ENCODE peak calls at places on chromosomes 6 and 20, in six cellular contexts. One of them, this sample, is unnamed.

GRCh38 chr6:232896-233640 is 59.2 kb upstream of the DUSP22 start:
- DNase-seq in AG09309: no peak
- DNase-seq in CD4-positive, alpha-beta memory T cell: no peak
- DNase-seq in neural crest cell: no peak
- DNase-seq in RWPE2: no peak
- DNase-seq in LHCN-M2: no peak
- DNase-seq in this sample: no peak

GRCh38 chr20:58693226-58694006 is 816 bp downstream of the NPEPL1 start:
- DNase-seq in AG09309: no peak
- DNase-seq in CD4-positive, alpha-beta memory T cell: no peak
- DNase-seq in neural crest cell: no peak
- DNase-seq in RWPE2: peak; percentile 87
- DNase-seq in LHCN-M2: no peak
- DNase-seq in this sample: no peak

GRCh38 chr20:22385602-22386299 is 198.6 kb downstream of the FOXA2 start:
- DNase-seq in AG09309: no peak
- DNase-seq in CD4-positive, alpha-beta memory T cell: no peak
- DNase-seq in neural crest cell: no peak
- DNase-seq in RWPE2: no peak
- DNase-seq in LHCN-M2: no peak
- DNase-seq in this sample: no peak

GRCh38 chr6:44580901-44581300 is 193.4 kb downstream of the CDC5L start:
- DNase-seq in AG09309: peak; percentile 5
- DNase-seq in CD4-positive, alpha-beta memory T cell: no peak
- DNase-seq in neural crest cell: no peak
- DNase-seq in RWPE2: no peak
- DNase-seq in LHCN-M2: peak; percentile 73
- DNase-seq in this sample: peak; percentile 22

GRCh38 chr20:47865912-47866311 is 80.6 kb upstream of the SULF2 start:
- DNase-seq in AG09309: no peak
- DNase-seq in CD4-positive, alpha-beta memory T cell: no peak
- DNase-seq in neural crest cell: no peak
- DNase-seq in RWPE2: no peak
- DNase-seq in LHCN-M2: no peak
- DNase-seq in this sample: no peak

GRCh38 chr6:26270903-26271639 is 93.9 kb upstream of the BTN3A2 start:
- DNase-seq in AG09309: peak; percentile 44
- DNase-seq in CD4-positive, alpha-beta memory T cell: peak; percentile 86
- DNase-seq in neural crest cell: peak; percentile 75
- DNase-seq in RWPE2: peak; percentile 78
- DNase-seq in LHCN-M2: no peak
- DNase-seq in this sample: peak; percentile 83

GRCh38 chr6:162726997-162727346 is 594 bp downstream of the PRKN start:
- DNase-seq in AG09309: no peak
- DNase-seq in CD4-positive, alpha-beta memory T cell: no peak
- DNase-seq in neural crest cell: no peak
- DNase-seq in RWPE2: no peak
- DNase-seq in LHCN-M2: no peak
- DNase-seq in this sample: no peak

GRCh38 chr6:106553440-106553839 is 75.9 kb downstream of the RTN4IP1 start:
- DNase-seq in AG09309: no peak
- DNase-seq in CD4-positive, alpha-beta memory T cell: no peak
- DNase-seq in neural crest cell: no peak
- DNase-seq in RWPE2: no peak
- DNase-seq in LHCN-M2: no peak
- DNase-seq in this sample: no peak

GRCh38 chr6:11983306-11983705 is 28.8 kb upstream of the HIVEP1 start:
- DNase-seq in AG09309: no peak
- DNase-seq in CD4-positive, alpha-beta memory T cell: no peak
- DNase-seq in neural crest cell: no peak
- DNase-seq in RWPE2: no peak
- DNase-seq in LHCN-M2: no peak
- DNase-seq in this sample: no peak

GRCh38 chr6:28488916-28489365 is 26.7 kb downstream of the GPX6 start:
- DNase-seq in AG09309: peak; percentile 18
- DNase-seq in CD4-positive, alpha-beta memory T cell: no peak
- DNase-seq in neural crest cell: peak; percentile 47
- DNase-seq in RWPE2: no peak
- DNase-seq in LHCN-M2: peak; percentile 45
- DNase-seq in this sample: peak; percentile 85

GRCh38 chr6:32109114-32109764 is at the start of gene TNXB:
- DNase-seq in AG09309: no peak
- DNase-seq in CD4-positive, alpha-beta memory T cell: no peak
- DNase-seq in neural crest cell: no peak
- DNase-seq in RWPE2: no peak
- DNase-seq in LHCN-M2: no peak
- DNase-seq in this sample: no peak

GRCh38 chr6:37674161-37674560 is 23.5 kb downstream of the MDGA1 start:
- DNase-seq in AG09309: no peak
- DNase-seq in CD4-positive, alpha-beta memory T cell: no peak
- DNase-seq in neural crest cell: peak; percentile 52
- DNase-seq in RWPE2: no peak
- DNase-seq in LHCN-M2: no peak
- DNase-seq in this sample: no peak

GRCh38 chr6:48765352-48765961 is 654.5 kb upstream of the PTCHD4 start:
- DNase-seq in AG09309: no peak
- DNase-seq in CD4-positive, alpha-beta memory T cell: no peak
- DNase-seq in neural crest cell: peak; percentile 32
- DNase-seq in RWPE2: no peak
- DNase-seq in LHCN-M2: peak; percentile 74
- DNase-seq in this sample: peak; percentile 80

GRCh38 chr6:4521070-4521469 is 255.1 kb upstream of the CDYL start:
- DNase-seq in AG09309: no peak
- DNase-seq in CD4-positive, alpha-beta memory T cell: no peak
- DNase-seq in neural crest cell: no peak
- DNase-seq in RWPE2: no peak
- DNase-seq in LHCN-M2: no peak
- DNase-seq in this sample: no peak

GRCh38 chr6:97771356-97771755 is 488.3 kb upstream of the MMS22L start:
- DNase-seq in AG09309: no peak
- DNase-seq in CD4-positive, alpha-beta memory T cell: no peak
- DNase-seq in neural crest cell: no peak
- DNase-seq in RWPE2: no peak
- DNase-seq in LHCN-M2: no peak
- DNase-seq in this sample: no peak